ENCODE peak calls at places on chromosome 4, in eight cellular contexts. T is nephron progenitor cell; S is amniotic epithelial cell; X is A549; Y is naive thymus-derived CD8-positive, alpha-beta T cell; D is fibroblast of pulmonary artery; E is stimulated activated CD4-positive, alpha-beta T cell treated with anti-CD3 and anti-CD28 coated beads, Interleukin-1b, Interleukin-23, amount 100 ng/mL, for 24 hours; I is posterior vena cava. Q is an unnamed sample.

GRCh38 chr4:156820931-156821330 is 150.7 kb downstream of the PDGFC start:
- DNase-seq in T (no peak), S (no peak), X (no peak), Y (no peak), D (peak; percentile 36), E (no peak), I (no peak), Q (no peak)

GRCh38 chr4:54386693-54387092 is 157.6 kb downstream of the PDGFRA start:
- DNase-seq in T (no peak), S (no peak), X (no peak), Y (no peak), D (no peak), E (no peak), I (no peak), Q (no peak)

GRCh38 chr4:27594917-27595316 is 734.3 kb downstream of the STIM2 start:
- DNase-seq in T (no peak), S (no peak), X (no peak), Y (no peak), D (no peak), E (no peak), I (no peak), Q (no peak)

GRCh38 chr4:38243385-38244053 is 283.3 kb downstream of the PTTG2 start:
- DNase-seq in T (no peak), S (peak; percentile 6), X (no peak), Y (no peak), D (peak; percentile 10), E (no peak), I (no peak), Q (no peak)

GRCh38 chr4:100819505-100819904 is 301.7 kb upstream of the EMCN start:
- DNase-seq in T (no peak), S (no peak), X (no peak), Y (no peak), D (no peak), E (no peak), I (no peak), Q (no peak)

GRCh38 chr4:99029018-99029735 is 33.7 kb downstream of the METAP1 start:
- DNase-seq in T (no peak), S (peak; percentile 13), X (no peak), Y (no peak), D (no peak), E (no peak), I (no peak), Q (no peak)

GRCh38 chr4:189049682-189050081 is 891.0 kb upstream of the FRG1 start:
- DNase-seq in T (no peak), S (no peak), X (no peak), Y (no peak), D (no peak), E (no peak), I (no peak), Q (no peak)

GRCh38 chr4:35491093-35491492 is 753.2 kb downstream of the ARAP2 start:
- DNase-seq in T (no peak), S (no peak), X (no peak), Y (no peak), D (no peak), E (no peak), I (no peak), Q (no peak)

GRCh38 chr4:6106156-6106555 is 87.9 kb upstream of the C4orf50 start:
- DNase-seq in T (no peak), S (no peak), X (no peak), Y (no peak), D (no peak), E (no peak), I (peak; percentile 69), Q (no peak)

GRCh38 chr4:83536649-83537352 is 893 bp downstream of the GPAT3 start:
- DNase-seq in T (peak; percentile 31), S (no peak), X (no peak), Y (no peak), D (no peak), E (no peak), I (no peak), Q (no peak)

GRCh38 chr4:4418676-4419370 is 31.9 kb downstream of the NSG1 start:
- DNase-seq in T (no peak), S (peak; percentile 85), X (no peak), Y (no peak), D (no peak), E (no peak), I (peak; percentile 43), Q (no peak)

GRCh38 chr4:125062079-125062478 is 252.7 kb upstream of the FAT4 start:
- DNase-seq in T (no peak), S (no peak), X (no peak), Y (no peak), D (no peak), E (no peak), I (no peak), Q (no peak)

GRCh38 chr4:8096690-8097061 is 61.9 kb downstream of the ABLIM2 start:
- DNase-seq in T (no peak), S (no peak), X (no peak), Y (no peak), D (no peak), E (no peak), I (no peak), Q (no peak)

GRCh38 chr4:84492737-84493091 is 6.4 kb downstream of the NKX6-1 start:
- DNase-seq in T (peak; percentile 44), S (no peak), X (no peak), Y (no peak), D (no peak), E (no peak), I (no peak), Q (no peak)

GRCh38 chr4:183303278-183303677 is 16.8 kb downstream of the CLDN22 start:
- DNase-seq in T (no peak), S (no peak), X (no peak), Y (no peak), D (no peak), E (no peak), I (no peak), Q (no peak)

GRCh38 chr4:147928400-147928799 is 196.5 kb downstream of the ARHGAP10 start:
- DNase-seq in T (no peak), S (no peak), X (no peak), Y (no peak), D (peak; percentile 6), E (no peak), I (no peak), Q (no peak)

GRCh38 chr4:7244343-7244680 is 52.0 kb downstream of the SORCS2 start:
- DNase-seq in T (no peak), S (no peak), X (no peak), Y (no peak), D (no peak), E (no peak), I (no peak), Q (no peak)

GRCh38 chr4:145218251-145218650 is 37.9 kb upstream of the OTUD4 start:
- DNase-seq in T (no peak), S (no peak), X (no peak), Y (no peak), D (peak; percentile 24), E (no peak), I (no peak), Q (no peak)

GRCh38 chr4:15990570-15991285 is 27.8 kb upstream of the FGFBP2 start:
- DNase-seq in T (no peak), S (no peak), X (no peak), Y (no peak), D (no peak), E (no peak), I (no peak), Q (no peak)

GRCh38 chr4:76067652-76068286 is 6.7 kb upstream of the ART3 start:
- DNase-seq in T (peak; percentile 69), S (peak; percentile 67), X (peak; percentile 61), Y (peak; percentile 59), D (peak; percentile 84), E (peak; percentile 49), I (peak; percentile 83), Q (peak; percentile 30)

GRCh38 chr4:170305627-170306026 is 215.9 kb upstream of the AADAT start:
- DNase-seq in T (no peak), S (no peak), X (no peak), Y (no peak), D (no peak), E (no peak), I (no peak), Q (no peak)

GRCh38 chr4:3199661-3200422 is 49.1 kb upstream of the MSANTD1 start:
- DNase-seq in T (no peak), S (peak; percentile 33), X (no peak), Y (no peak), D (no peak), E (no peak), I (no peak), Q (no peak)

GRCh38 chr4:107578321-107578720 is 141.7 kb downstream of the PAPSS1 start:
- DNase-seq in T (no peak), S (no peak), X (no peak), Y (no peak), D (no peak), E (no peak), I (no peak), Q (no peak)

GRCh38 chr4:62162606-62163005 is 962.5 kb downstream of the ADGRL3 start:
- DNase-seq in T (no peak), S (no peak), X (no peak), Y (no peak), D (no peak), E (no peak), I (no peak), Q (no peak)

GRCh38 chr4:119656986-119657635 is 28.5 kb upstream of the PDE5A start:
- DNase-seq in T (no peak), S (peak; percentile 86), X (peak; percentile 1), Y (no peak), D (peak; percentile 64), E (no peak), I (no peak), Q (no peak)

GRCh38 chr4:146959692-146960091 is 14.0 kb upstream of the TTC29 start:
- DNase-seq in T (no peak), S (no peak), X (no peak), Y (no peak), D (peak; percentile 20), E (no peak), I (no peak), Q (peak; percentile 13)

GRCh38 chr4:47705326-47705981 is 132.4 kb downstream of the CORIN start:
- DNase-seq in T (no peak), S (peak; percentile 27), X (peak; percentile 21), Y (no peak), D (peak; percentile 35), E (no peak), I (no peak), Q (no peak)

GRCh38 chr4:41791557-41791956 is 43.0 kb upstream of the PHOX2B start:
- DNase-seq in T (no peak), S (no peak), X (no peak), Y (no peak), D (no peak), E (no peak), I (no peak), Q (no peak)

GRCh38 chr4:53937918-53938317 is 126.5 kb downstream of the CHIC2 start:
- DNase-seq in T (no peak), S (peak; percentile 95), X (no peak), Y (no peak), D (peak; percentile 73), E (no peak), I (no peak), Q (no peak)

GRCh38 chr4:1109898-1110506 is 3.4 kb downstream of the RNF212 start:
- DNase-seq in T (no peak), S (no peak), X (peak; percentile 39), Y (no peak), D (no peak), E (no peak), I (no peak), Q (no peak)

GRCh38 chr4:26978387-26979071 is 117.9 kb downstream of the STIM2 start:
- DNase-seq in T (no peak), S (no peak), X (no peak), Y (no peak), D (no peak), E (no peak), I (no peak), Q (no peak)

GRCh38 chr4:72326692-72327632 is 242.1 kb downstream of the ADAMTS3 start:
- DNase-seq in T (no peak), S (peak; percentile 43), X (peak; percentile 32), Y (no peak), D (peak; percentile 66), E (no peak), I (no peak), Q (peak; percentile 24)

GRCh38 chr4:84051728-84052127 is 447.4 kb downstream of the NKX6-1 start:
- DNase-seq in T (no peak), S (no peak), X (no peak), Y (no peak), D (no peak), E (no peak), I (no peak), Q (peak; percentile 32)

GRCh38 chr4:89438102-89438831 is 130.7 kb upstream of the GPRIN3 start:
- DNase-seq in T (peak; percentile 35), S (peak; percentile 64), X (peak; percentile 70), Y (peak; percentile 37), D (peak; percentile 59), E (peak; percentile 18), I (no peak), Q (no peak)

Q was measured in NCI-H1105 treated with DMSO at 0.1 percent for 48 hours.